ENCODE peak calls at places on chromosome 10, in nine cellular contexts. J is breast epithelium, X is body of pancreas, P is testis, V is A549, E is IMR-90, O is heart left ventricle, D is sigmoid colon, N is endothelial cell of umbilical vein. W is an unnamed sample.

GRCh38 chr10:102726274-102726673 is 11.8 kb downstream of the SFXN2 start:
- DNase-seq in J (no peak), X (no peak), P (no peak), V (no peak), E (no peak), O (no peak), D (no peak), N (no peak), W (peak)

GRCh38 chr10:48332166-48332870 is 25.8 kb downstream of the MAPK8 start:
- DNase-seq in J (no peak), X (no peak), P (no peak), V (no peak), E (no peak), O (no peak), D (no peak), N (no peak), W (no peak)

GRCh38 chr10:47047577-47048532 is 136.6 kb downstream of the PTPN20 start:
- DNase-seq in J (no peak), X (peak), P (peak), V (peak), E (peak), O (peak), D (peak), N (peak), W (peak)

GRCh38 chr10:114413398-114413797 is 9.1 kb upstream of the AFAP1L2 start:
- DNase-seq in J (peak), X (peak), P (no peak), V (peak), E (no peak), O (peak), D (peak), N (no peak), W (peak)

GRCh38 chr10:80487791-80488538 is 33.9 kb downstream of the TSPAN14 start:
- DNase-seq in J (no peak), X (peak), P (no peak), V (no peak), E (no peak), O (no peak), D (no peak), N (no peak), W (no peak)

GRCh38 chr10:133306097-133306476 is 2.6 kb downstream of the TUBGCP2 start:
- DNase-seq in J (no peak), X (no peak), P (no peak), V (no peak), E (no peak), O (no peak), D (no peak), N (no peak), W (no peak)

GRCh38 chr10:116490028-116490662 is 55.6 kb upstream of the PNLIP start:
- DNase-seq in J (no peak), X (no peak), P (no peak), V (peak), E (peak), O (no peak), D (no peak), N (peak), W (no peak)

GRCh38 chr10:28681345-28681763 is 4.0 kb downstream of the BAMBI start:
- DNase-seq in J (peak), X (no peak), P (peak), V (no peak), E (no peak), O (no peak), D (no peak), N (no peak), W (no peak)

GRCh38 chr10:3902054-3902808 is 117.2 kb upstream of the KLF6 start:
- DNase-seq in J (no peak), X (peak), P (no peak), V (no peak), E (no peak), O (peak), D (no peak), N (peak), W (no peak)

GRCh38 chr10:99883523-99883922 is 101.1 kb downstream of the ABCC2 start:
- DNase-seq in J (no peak), X (no peak), P (no peak), V (no peak), E (no peak), O (no peak), D (no peak), N (no peak), W (no peak)

GRCh38 chr10:6786579-6787031 is 206.5 kb upstream of the PRKCQ start:
- DNase-seq in J (peak), X (peak), P (peak), V (peak), E (peak), O (no peak), D (no peak), N (peak), W (no peak)

GRCh38 chr10:62618576-62619408 is 185.7 kb upstream of the ADO start:
- DNase-seq in J (no peak), X (no peak), P (no peak), V (peak), E (peak), O (no peak), D (peak), N (no peak), W (peak)

GRCh38 chr10:46549171-46550075 is 7.0 kb downstream of the GPRIN2 start:
- DNase-seq in J (no peak), X (peak), P (peak), V (no peak), E (no peak), O (peak), D (peak), N (no peak), W (no peak)

GRCh38 chr10:116287906-116288501 is 15.0 kb upstream of the GFRA1 start:
- DNase-seq in J (no peak), X (peak), P (peak), V (peak), E (peak), O (peak), D (no peak), N (peak), W (no peak)

GRCh38 chr10:48449501-48450232 is 143.2 kb downstream of the MAPK8 start:
- DNase-seq in J (no peak), X (no peak), P (no peak), V (no peak), E (no peak), O (peak), D (peak), N (no peak), W (peak)

GRCh38 chr10:55233505-55233904 is 432.5 kb upstream of the PCDH15 start:
- DNase-seq in J (no peak), X (no peak), P (no peak), V (no peak), E (no peak), O (no peak), D (no peak), N (no peak), W (no peak)

GRCh38 chr10:6052247-6053221 is 9.6 kb downstream of the IL2RA start:
- DNase-seq in J (peak), X (no peak), P (no peak), V (no peak), E (no peak), O (no peak), D (peak), N (no peak), W (no peak)

GRCh38 chr10:413662-414071 is 275.8 kb downstream of the DIP2C start:
- DNase-seq in J (no peak), X (no peak), P (no peak), V (no peak), E (no peak), O (no peak), D (no peak), N (no peak), W (no peak)

GRCh38 chr10:84890701-84891100 is 562.3 kb downstream of the CCSER2 start:
- DNase-seq in J (no peak), X (no peak), P (no peak), V (no peak), E (no peak), O (no peak), D (no peak), N (no peak), W (no peak)

GRCh38 chr10:50431118-50431517 is 179.8 kb upstream of the ASAH2 start:
- DNase-seq in J (no peak), X (no peak), P (no peak), V (no peak), E (peak), O (no peak), D (no peak), N (peak), W (no peak)

GRCh38 chr10:98268694-98269386 is 846 bp upstream of the LOXL4 start:
- DNase-seq in J (no peak), X (peak), P (no peak), V (peak), E (no peak), O (no peak), D (no peak), N (no peak), W (peak)

GRCh38 chr10:126732308-126732707 is 61.8 kb upstream of the C10orf90 start:
- DNase-seq in J (no peak), X (no peak), P (no peak), V (no peak), E (no peak), O (no peak), D (no peak), N (no peak), W (no peak)

GRCh38 chr10:104353325-104354048 is at the start of gene CFAP58:
- DNase-seq in J (peak), X (peak), P (peak), V (peak), E (peak), O (peak), D (peak), N (peak), W (peak)
- TF ChIP-seq POLR2A in J (no peak), X (no peak), P (no peak), V (peak), E (no peak), O (no peak), D (no peak), N (no peak), W (peak)

DNA sequence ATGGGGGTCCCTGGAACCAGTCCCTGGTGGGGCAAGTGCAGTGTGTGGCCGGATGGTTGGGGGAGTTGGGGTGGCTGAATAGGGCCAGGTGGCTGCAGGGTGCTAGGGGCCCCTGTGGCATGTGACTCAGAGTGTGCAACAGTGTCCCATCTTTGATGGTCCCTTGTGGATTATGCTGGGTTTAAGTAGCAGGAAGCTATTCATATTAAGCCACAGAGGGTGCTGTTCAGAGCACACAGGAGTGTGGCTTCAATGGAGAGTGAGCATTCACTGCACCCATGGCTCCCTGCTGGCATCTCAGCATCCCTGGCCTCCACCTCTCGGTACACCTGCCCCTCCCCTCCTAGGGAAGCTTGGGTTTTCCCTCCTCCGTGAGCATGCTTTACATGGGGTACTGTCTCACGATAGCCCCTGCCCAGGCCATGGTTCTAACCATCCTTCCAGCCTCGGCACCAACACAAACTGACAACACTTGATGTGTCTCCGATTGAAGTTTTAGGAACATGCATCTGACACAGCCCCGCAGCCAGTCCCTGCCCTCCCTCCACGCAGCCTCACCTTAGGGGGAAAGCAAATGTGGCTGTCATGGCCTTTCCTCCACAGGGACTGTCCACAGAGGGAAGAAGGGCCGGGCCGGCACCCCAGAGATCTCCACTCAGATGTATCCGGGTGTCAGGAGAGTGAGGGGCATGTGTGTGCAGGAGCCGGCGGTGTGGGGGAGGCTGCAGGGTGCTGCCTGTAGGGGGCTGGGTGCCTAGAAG is 30.4 kb upstream of the PPIF start:
- DNase-seq in J (no peak), X (no peak), P (no peak), V (peak), E (peak), O (no peak), D (no peak), N (peak), W (no peak)
- TF ChIP-seq POLR2A in J (no peak), X (no peak), P (no peak), V (no peak), E (no peak), O (no peak), D (no peak), N (no peak), W (no peak)

GRCh38 chr10:52782554-52782953 is 10.0 kb upstream of the MBL2 start:
- DNase-seq in J (no peak), X (no peak), P (no peak), V (no peak), E (no peak), O (no peak), D (no peak), N (no peak), W (no peak)
- TF ChIP-seq POLR2A in J (no peak), X (no peak), P (no peak), V (no peak), E (no peak), O (no peak), D (no peak), N (no peak), W (no peak)

GRCh38 chr10:70571636-70572439 is 30.7 kb downstream of the PRF1 start:
- DNase-seq in J (no peak), X (no peak), P (no peak), V (no peak), E (no peak), O (no peak), D (peak), N (no peak), W (no peak)
- TF ChIP-seq POLR2A in J (no peak), X (no peak), P (no peak), V (no peak), E (no peak), O (no peak), D (no peak), N (no peak), W (no peak)

GRCh38 chr10:92290837-92291609 is at the start of the genes CPEB3 and MARCHF5:
- DNase-seq in J (peak), X (peak), P (peak), V (peak), E (peak), O (peak), D (peak), N (peak), W (peak)
- TF ChIP-seq POLR2A in J (peak), X (peak), P (peak), V (peak), E (peak), O (no peak), D (peak), N (peak), W (peak)

GRCh38 chr10:71771821-71772617 is 1.3 kb downstream of the VSIR start:
- DNase-seq in J (peak), X (peak), P (peak), V (peak), E (peak), O (peak), D (peak), N (peak), W (peak)
- TF ChIP-seq POLR2A in J (no peak), X (no peak), P (no peak), V (no peak), E (no peak), O (no peak), D (peak), N (no peak), W (no peak)